ENCODE peak calls at places on chromosomes 16 and 17, in five cellular contexts. J is SK-N-SH, N is K562, S is GM12878, K is H1. G is an unnamed sample. For H3K4me1, the result is how much of the 10 kb centered on the place peaks cover.

GRCh38 chr16:57757326-57757786 is 21.8 kb downstream of the KATNB1 start:
- DNase-seq in N (peak), J (peak), S (no peak), K (no peak), G (peak)

GRCh38 chr16:87414251-87414680 is 22.1 kb downstream of the MAP1LC3B start:
- DNase-seq in K (no peak), J (no peak), S (no peak), N (no peak), G (no peak)

GRCh38 chr16:89537549-89537925 is 22.9 kb upstream of the RPL13 start:
- DNase-seq in N (no peak), S (no peak), K (no peak), J (no peak), G (no peak)

GRCh38 chr16:9370071-9370491 is 278.6 kb downstream of the HAPSTR1 start:
- DNase-seq in K (no peak), N (no peak), J (no peak), S (no peak), G (no peak)

GRCh38 chr16:69085032-69085695 is 20.3 kb upstream of the HAS3 start:
- DNase-seq in N (no peak), J (no peak), K (no peak), S (no peak), G (no peak)

GRCh38 chr17:82297280-82297803 is 20.1 kb downstream of the CD7 start:
- DNase-seq in J (peak), S (peak), N (peak), K (no peak), G (no peak)

GRCh38 chr16:55057866-55058265 is 127.2 kb downstream of the IRX5 start:
- DNase-seq in N (no peak), K (no peak), J (no peak), S (no peak), G (no peak)

GRCh38 chr17:75625813-75626486 is 7.3 kb upstream of the SMIM5 start:
- DNase-seq in N (peak), S (no peak), J (peak), K (no peak), G (peak)

GRCh38 chr17:76982408-76983074 is 114.3 kb downstream of the MGAT5B start:
- DNase-seq in J (no peak), N (no peak), S (no peak), K (no peak), G (no peak)

GRCh38 chr17:5758651-5759050 is 174.3 kb upstream of the NLRP1 start:
- DNase-seq in S (peak), K (peak), J (no peak), N (peak), G (peak)

GRCh38 chr16:63037761-63038562 is 1001.7 kb upstream of the CDH8 start:
- DNase-seq in S (no peak), K (no peak), N (no peak), J (no peak), G (no peak)

GRCh38 chr17:18933102-18934058 is 18.6 kb upstream of the SLC5A10 start:
- DNase-seq in S (no peak), K (no peak), N (no peak), J (no peak), G (no peak)

GRCh38 chr17:13593757-13594156 is 8.0 kb downstream of the HS3ST3A1 start:
- DNase-seq in N (no peak), J (no peak), S (no peak), K (no peak), G (peak)

GRCh38 chr17:76706817-76707216 is 3.9 kb downstream of the MXRA7 start:
- DNase-seq in J (no peak), K (no peak), N (no peak), S (no peak), G (no peak)

GRCh38 chr16:46728804-46729203 is 19.3 kb downstream of the MYLK3 start:
- DNase-seq in J (no peak), K (no peak), N (no peak), S (no peak), G (no peak)

GRCh38 chr17:36470499-36470898 is 16.0 kb upstream of the ZNHIT3 start:
- DNase-seq in N (no peak), J (no peak), K (no peak), S (no peak), G (no peak)

GRCh38 chr17:57946798-57947358 is 8.3 kb downstream of the CUEDC1 start:
- DNase-seq in K (no peak), N (peak), S (peak), J (no peak), G (peak)

GRCh38 chr17:57948169-57948554 is 7.0 kb downstream of the CUEDC1 start:
- DNase-seq in J (no peak), S (no peak), K (no peak), N (no peak), G (no peak)

GRCh38 chr17:57947369-57947768 is 7.8 kb downstream of the CUEDC1 start:
- DNase-seq in K (no peak), N (no peak), S (no peak), J (no peak), G (no peak)

GRCh38 chr17:57949649-57950048 is 5.6 kb downstream of the CUEDC1 start:
- DNase-seq in K (no peak), S (no peak), J (no peak), N (no peak), G (no peak)

GRCh38 chr17:57948555-57949420 is 6.4 kb downstream of the CUEDC1 start:
- DNase-seq in K (no peak), J (no peak), N (peak), S (no peak), G (no peak)
- H3K4me1 ChIP-seq in K (under half), J (half or more), N (under half), S (under half), G (half or more)

DNA sequence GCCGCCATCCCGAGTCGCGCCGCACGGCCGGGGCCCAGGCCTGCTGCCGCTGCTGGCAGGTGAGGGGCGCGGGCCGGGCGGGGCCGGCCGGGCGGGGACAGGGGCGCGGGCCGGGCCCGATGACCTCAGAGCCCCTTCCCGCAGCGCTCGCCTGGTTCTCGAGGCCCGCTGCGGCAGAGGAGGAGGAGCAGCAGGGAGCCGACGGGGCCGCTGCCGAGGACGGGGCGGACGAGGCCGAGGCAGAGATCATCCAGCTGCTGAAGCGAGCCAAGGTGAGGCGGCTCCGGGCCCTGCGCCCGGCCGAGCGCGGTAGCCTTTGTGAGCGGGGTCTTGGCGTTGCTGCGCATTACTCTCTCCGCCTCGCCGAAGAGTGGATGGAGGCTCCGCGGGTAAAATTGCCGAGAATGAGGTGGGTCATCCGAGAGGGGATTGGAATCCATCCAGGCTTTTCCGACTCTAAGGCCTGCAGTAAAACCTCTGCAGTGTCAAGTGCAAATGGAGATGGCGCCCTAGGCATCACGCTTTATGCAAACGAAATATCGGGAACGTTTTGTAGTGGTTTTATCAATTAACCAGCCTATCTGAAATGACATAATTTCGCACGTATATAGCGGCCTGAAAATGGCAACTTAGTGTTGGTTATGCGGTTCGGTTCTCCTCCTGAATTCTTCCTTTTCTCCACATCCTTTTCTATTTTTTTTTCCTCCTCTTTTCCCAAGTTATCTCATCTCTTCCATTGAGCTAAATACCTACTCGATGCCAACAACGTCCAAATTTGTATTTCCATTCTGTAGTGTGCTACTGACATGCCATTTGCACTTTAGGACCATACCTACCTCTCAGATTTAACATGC is 577 bp downstream of the TTC19 start:
- DNase-seq in S (no peak), J (no peak), K (no peak), N (peak), G (peak)
- TF ChIP-seq USF2 in S (no peak), J (no peak), K (no peak), N (no peak), G (no peak)

GRCh38 chr17:49638818-49639217 is 39.1 kb downstream of the SPOP start:
- DNase-seq in J (no peak), N (no peak), K (no peak), S (no peak), G (no peak)
- TF ChIP-seq TAF1 in J (no peak), N (no peak), K (no peak), S (no peak), G (no peak)

GRCh38 chr16:30121741-30122620 is 1.0 kb downstream of the MAPK3 start:
- DNase-seq in S (no peak), K (no peak), N (no peak), J (peak), G (no peak)
- H3K4me1 ChIP-seq in S (under half), K (under half), N (under half), J (under half), G (half or more)

GRCh38 chr17:156094-156621 is 18.8 kb downstream of the SCGB1C2 start:
- DNase-seq in K (no peak), N (no peak), S (no peak), J (no peak), G (no peak)

GRCh38 chr17:151886-152859 is 14.8 kb downstream of the SCGB1C2 start:
- DNase-seq in J (no peak), N (no peak), K (no peak), S (no peak), G (no peak)

GRCh38 chr17:152860-153420 is 15.6 kb downstream of the SCGB1C2 start:
- DNase-seq in S (no peak), N (no peak), K (no peak), J (no peak), G (no peak)

GRCh38 chr17:155576-155975 is 18.2 kb downstream of the SCGB1C2 start:
- DNase-seq in N (no peak), J (no peak), K (no peak), S (no peak), G (no peak)

GRCh38 chr17:153851-154250 is 16.5 kb downstream of the SCGB1C2 start:
- DNase-seq in S (no peak), J (no peak), N (no peak), K (no peak), G (no peak)
- TF ChIP-seq USF2 in S (no peak), J (no peak), N (no peak), K (no peak), G (no peak)

G was measured in HepG2.